ENCODE peak calls at places on chromosome 9, in four cellular contexts. One of them, this sample, is unnamed.

GRCh38 chr9:14366071-14366470 is 52.1 kb upstream of the NFIB start:
- DNase-seq in naive thymus-derived CD8-positive, alpha-beta T cell: no peak
- DNase-seq in T-helper 1 cell: no peak
- DNase-seq in NCI-H446: no peak
- DNase-seq in this sample: no peak

GRCh38 chr9:2260401-2261306 is 245.5 kb downstream of the SMARCA2 start:
- DNase-seq in NCI-H446: no peak
- DNase-seq in T-helper 1 cell: no peak
- DNase-seq in naive thymus-derived CD8-positive, alpha-beta T cell: no peak
- DNase-seq in this sample: no peak

GRCh38 chr9:37383876-37384715 is 38.4 kb upstream of the GRHPR start:
- DNase-seq in T-helper 1 cell: no peak
- DNase-seq in NCI-H446: no peak
- DNase-seq in naive thymus-derived CD8-positive, alpha-beta T cell: no peak
- DNase-seq in this sample: no peak

GRCh38 chr9:34332370-34332964 is 3.1 kb downstream of the NUDT2 start:
- DNase-seq in T-helper 1 cell: no peak
- DNase-seq in naive thymus-derived CD8-positive, alpha-beta T cell: no peak
- DNase-seq in NCI-H446: peak
- DNase-seq in this sample: no peak

GRCh38 chr9:95025213-95026170 is 292.0 kb downstream of the FANCC start:
- DNase-seq in T-helper 1 cell: no peak
- DNase-seq in naive thymus-derived CD8-positive, alpha-beta T cell: no peak
- DNase-seq in NCI-H446: no peak
- DNase-seq in this sample: no peak

GRCh38 chr9:6562194-6562593 is 83.3 kb downstream of the GLDC start:
- DNase-seq in NCI-H446: no peak
- DNase-seq in naive thymus-derived CD8-positive, alpha-beta T cell: no peak
- DNase-seq in T-helper 1 cell: no peak
- DNase-seq in this sample: no peak

GRCh38 chr9:116337015-116337414 is 183.4 kb downstream of the PAPPA start:
- DNase-seq in naive thymus-derived CD8-positive, alpha-beta T cell: no peak
- DNase-seq in T-helper 1 cell: no peak
- DNase-seq in NCI-H446: no peak
- DNase-seq in this sample: no peak

GRCh38 chr9:87479801-87480201 is 17.9 kb upstream of the DAPK1 start:
- DNase-seq in T-helper 1 cell: no peak
- DNase-seq in naive thymus-derived CD8-positive, alpha-beta T cell: no peak
- DNase-seq in NCI-H446: no peak
- DNase-seq in this sample: no peak

GRCh38 chr9:133532937-133533668 is 1.4 kb upstream of the ADAMTSL2 start:
- DNase-seq in T-helper 1 cell: no peak
- DNase-seq in NCI-H446: no peak
- DNase-seq in naive thymus-derived CD8-positive, alpha-beta T cell: peak
- DNase-seq in this sample: peak

GRCh38 chr9:35232867-35233544 is 71.2 kb downstream of the UNC13B start:
- DNase-seq in NCI-H446: no peak
- DNase-seq in naive thymus-derived CD8-positive, alpha-beta T cell: no peak
- DNase-seq in T-helper 1 cell: no peak
- DNase-seq in this sample: no peak

This sample was measured in effector CD4-positive, alpha-beta T cell.